ENCODE peak calls at places on chromosomes 16 and 17, in seven cellular contexts. I is fibroblast of lung, B is astrocyte, Z is OCI-LY7, K is PC-3, L is GM23338, X is H9. D is an unnamed sample. For H3K79me2, the result is how much of the 10 kb centered on the place peaks cover.

GRCh38 chr17:56320443-56320842 is 167.2 kb downstream of the ANKFN1 start:
- DNase-seq in I (no peak), B (no peak), Z (no peak), K (no peak), L (peak), X (peak), D (no peak)

GRCh38 chr17:35448214-35448898 is at the start of gene SLFN13:
- DNase-seq in I (peak), B (peak), Z (peak), K (peak), L (peak), X (peak), D (peak)

GRCh38 chr16:61128545-61129323 is 907.5 kb downstream of the CDH8 start:
- DNase-seq in I (no peak), B (no peak), Z (no peak), K (no peak), L (peak), X (peak), D (no peak)

GRCh38 chr17:16046966-16047365 is 47.3 kb downstream of the TTC19 start:
- DNase-seq in I (no peak), B (peak), Z (no peak), K (no peak), L (no peak), X (no peak), D (no peak)

GRCh38 chr16:91484-91883 is 13.5 kb downstream of the MPG start:
- DNase-seq in I (peak), B (no peak), Z (no peak), K (no peak), L (no peak), X (no peak), D (no peak)

GRCh38 chr16:22681881-22682291 is 132.1 kb upstream of the HS3ST2 start:
- DNase-seq in I (no peak), B (no peak), Z (no peak), K (no peak), L (no peak), X (no peak), D (no peak)

GRCh38 chr17:80827646-80828643 is 163.7 kb upstream of the CHMP6 start:
- DNase-seq in I (no peak), B (peak), Z (peak), K (no peak), L (peak), X (peak), D (no peak)

GRCh38 chr17:38333635-38334295 is 10.0 kb downstream of the GPR179 start:
- DNase-seq in I (no peak), B (no peak), Z (peak), K (peak), L (peak), X (peak), D (peak)

GRCh38 chr17:40111221-40112128 is 10.3 kb upstream of the MSL1 start:
- DNase-seq in I (peak), B (peak), Z (peak), K (peak), L (peak), X (peak), D (peak)

GRCh38 chr17:19904412-19904811 is 36.7 kb upstream of the ULK2 start:
- DNase-seq in I (peak), B (peak), Z (no peak), K (peak), L (no peak), X (no peak), D (no peak)

GRCh38 chr17:50201226-50201854 is at the start of gene COL1A1:
- DNase-seq in I (peak), B (peak), Z (no peak), K (no peak), L (peak), X (peak), D (no peak)

GRCh38 chr16:3004781-3005284 is 7.9 kb upstream of the CLDN9 start:
- DNase-seq in I (no peak), B (no peak), Z (no peak), K (peak), L (peak), X (peak), D (no peak)

GRCh38 chr17:48873696-48874443 is 18.7 kb upstream of the ATP5MC1 start:
- DNase-seq in I (no peak), B (no peak), Z (no peak), K (no peak), L (no peak), X (no peak), D (no peak)
- H3K27ac ChIP-seq in I (no peak), B (no peak), Z (no peak), K (no peak), L (no peak), X (no peak), D (no peak)

DNA sequence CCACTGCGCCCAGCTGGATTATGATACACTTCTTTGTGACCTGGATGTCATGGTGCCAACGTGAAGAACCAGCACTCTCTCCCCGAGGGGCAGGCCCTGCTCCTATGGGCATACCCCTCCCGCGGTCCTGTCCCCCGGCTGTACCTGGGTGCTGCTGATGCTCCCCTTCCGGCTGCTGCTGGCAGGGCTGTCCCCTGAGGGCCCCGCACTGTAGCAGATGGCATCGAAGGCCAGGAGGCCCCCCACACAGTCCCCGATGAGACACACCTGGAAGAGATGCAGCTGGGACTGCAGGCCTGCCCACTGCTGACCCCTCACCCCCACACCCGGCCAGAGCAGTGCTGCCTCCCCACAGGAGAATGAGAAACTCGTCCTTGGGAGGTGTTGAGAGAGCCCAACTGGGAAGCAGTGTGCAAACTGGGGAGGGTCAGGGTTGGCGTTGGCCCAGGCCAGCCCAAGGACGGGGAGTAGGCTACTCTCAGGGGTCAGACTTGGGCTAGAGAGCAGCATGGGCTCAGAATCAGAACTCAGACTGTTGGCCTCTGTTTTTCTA is 33.7 kb downstream of the PIMREG start:
- DNase-seq in I (no peak), B (no peak), Z (no peak), K (no peak), L (no peak), X (no peak), D (no peak)
- H3K79me2 ChIP-seq in I (under half), B (under half), Z (under half), K (under half), L (under half), X (under half), D (under half)

GRCh38 chr16:67528870-67529638 is 425 bp downstream of the RIPOR1 start:
- DNase-seq in I (peak), B (no peak), Z (peak), K (peak), L (peak), X (no peak), D (peak)
- TF ChIP-seq CTCF in I (no peak), B (no peak), Z (no peak), K (no peak), L (no peak), X (no peak), D (no peak)

DNA sequence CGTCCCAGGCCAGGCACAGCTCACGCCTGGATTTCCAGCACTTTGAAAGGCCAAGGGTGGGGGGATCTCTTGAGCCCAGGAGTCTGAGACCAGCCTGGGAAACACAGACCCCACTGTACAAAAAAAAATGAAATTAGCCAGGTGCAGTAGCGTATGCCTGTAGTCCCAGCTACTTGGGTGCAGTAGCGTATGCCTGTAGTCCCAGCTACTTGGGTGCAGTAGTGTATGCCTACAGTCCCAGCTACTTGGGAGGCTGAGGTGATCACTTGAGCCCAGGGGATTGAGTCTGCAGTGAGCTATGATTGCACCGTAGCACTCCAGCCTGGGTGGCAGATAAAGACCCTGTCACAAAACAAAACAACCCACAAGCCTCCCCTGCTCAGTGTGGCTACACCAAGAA is 27.0 kb upstream of the SLC25A19 start:
- DNase-seq in I (no peak), B (no peak), Z (no peak), K (no peak), L (no peak), X (no peak), D (no peak)
- H3K27ac ChIP-seq in I (no peak), B (no peak), Z (peak), K (no peak), L (peak), X (no peak), D (no peak)

GRCh38 chr16:72959301-72959996 is 88.5 kb downstream of the ZFHX3 start:
- DNase-seq in I (no peak), B (no peak), Z (no peak), K (no peak), L (no peak), X (no peak), D (no peak)

GRCh38 chr16:72957303-72958277 is 90.3 kb downstream of the ZFHX3 start:
- DNase-seq in I (no peak), B (no peak), Z (no peak), K (no peak), L (no peak), X (no peak), D (no peak)

GRCh38 chr16:72960101-72960500 is 87.8 kb downstream of the ZFHX3 start:
- DNase-seq in I (no peak), B (no peak), Z (no peak), K (no peak), L (no peak), X (no peak), D (no peak)

GRCh38 chr16:72956124-72957064 is 91.5 kb downstream of the ZFHX3 start:
- DNase-seq in I (no peak), B (no peak), Z (no peak), K (no peak), L (no peak), X (no peak), D (no peak)

GRCh38 chr16:72958522-72959076 is 89.3 kb downstream of the ZFHX3 start:
- DNase-seq in I (no peak), B (no peak), Z (no peak), K (no peak), L (no peak), X (no peak), D (no peak)
- H3K79me2 ChIP-seq in I (under half), B (half or more), Z (under half), K (under half), L (under half), X (under half), D (under half)

DNA sequence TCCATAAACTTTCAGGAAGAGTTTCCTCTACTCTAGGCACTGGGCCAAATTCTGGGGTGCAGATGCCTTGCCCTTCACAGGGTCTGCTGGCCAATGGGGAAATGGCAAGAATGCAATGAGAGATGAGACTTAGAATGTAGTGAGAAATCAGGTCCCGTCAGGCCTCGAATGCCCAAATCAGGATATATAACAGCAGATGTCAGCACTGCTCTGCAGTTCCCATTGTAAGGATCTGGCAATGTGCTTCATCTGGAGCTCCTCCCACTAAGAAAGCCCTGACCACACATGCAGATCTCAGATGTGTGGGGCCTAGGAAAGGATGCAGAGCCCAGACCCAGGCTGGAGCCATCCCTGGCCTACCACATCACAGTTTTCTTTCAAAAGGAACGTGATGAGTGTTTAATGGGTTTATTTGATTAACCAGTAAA is 13.9 kb upstream of the LPCAT2 start:
- DNase-seq in I (peak), B (peak), Z (no peak), K (peak), L (peak), X (peak), D (no peak)
- TF ChIP-seq CTCF in I (peak), B (peak), Z (no peak), K (peak), L (no peak), X (peak), D (no peak)

GRCh38 chr16:57137566-57138273 is 45.3 kb downstream of the CPNE2 start:
- DNase-seq in I (no peak), B (no peak), Z (no peak), K (no peak), L (no peak), X (no peak), D (no peak)
- H3K27ac ChIP-seq in I (no peak), B (no peak), Z (no peak), K (no peak), L (no peak), X (no peak), D (no peak)

D was measured in DND-41.